ENCODE peak calls at places on chromosomes 13 and 19, in seven cellular contexts. W, P, C, J, T, L and Q are unnamed samples.

GRCh38 chr19:7655581-7655980 is 13.3 kb upstream of the RETN start:
- DNase-seq in L (no peak), P (no peak), T (no peak), W (no peak), J (no peak), C (no peak), Q (no peak)

GRCh38 chr13:67740871-67741475 is 510.8 kb upstream of the PCDH9 start:
- DNase-seq in W (peak; percentile 59), J (no peak), L (peak; percentile 75), P (no peak), C (no peak), T (no peak), Q (no peak)

GRCh38 chr13:40243982-40244381 is 422.5 kb downstream of the FOXO1 start:
- DNase-seq in W (no peak), T (no peak), C (no peak), J (no peak), L (no peak), P (no peak), Q (no peak)

GRCh38 chr19:13937479-13938360 is 497 bp downstream of the PODNL1 start:
- DNase-seq in W (peak; percentile 60), C (no peak), T (no peak), J (no peak), L (no peak), P (no peak), Q (no peak)

GRCh38 chr13:89832827-89833226 is 1514.7 kb upstream of the MIR17HG start:
- DNase-seq in W (no peak), P (no peak), L (peak; percentile 7), C (no peak), T (no peak), J (peak; percentile 5), Q (no peak)

GRCh38 chr19:45253396-45254027 is 2.4 kb downstream of the MARK4 start:
- DNase-seq in L (peak; percentile 27), C (no peak), P (peak; percentile 46), T (no peak), J (peak; percentile 21), W (peak; percentile 39), Q (peak; percentile 11)

GRCh38 chr19:56670401-56670960 is 1.1 kb downstream of the ZNF835 start:
- DNase-seq in C (no peak), J (no peak), L (no peak), P (no peak), T (no peak), W (no peak), Q (no peak)

GRCh38 chr13:71118779-71119364 is 748.1 kb downstream of the DACH1 start:
- DNase-seq in C (no peak), W (no peak), L (no peak), J (no peak), T (peak; percentile 38), P (no peak), Q (no peak)

GRCh38 chr13:110524484-110525254 is 36.9 kb downstream of the RAB20 start:
- DNase-seq in W (no peak), J (no peak), T (peak; percentile 72), C (no peak), L (no peak), P (peak; percentile 29), Q (peak; percentile 6)

GRCh38 chr19:13138171-13138915 is 11.8 kb downstream of the STX10 start:
- DNase-seq in P (no peak), C (no peak), J (no peak), W (no peak), L (no peak), T (no peak), Q (no peak)

GRCh38 chr13:50697746-50698526 is 145.6 kb downstream of the DLEU7 start:
- DNase-seq in P (no peak), L (no peak), W (no peak), C (no peak), T (no peak), J (no peak), Q (no peak)

GRCh38 chr19:53552001-53552721 is 14.2 kb downstream of the ZNF331 start:
- DNase-seq in W (no peak), L (no peak), P (no peak), T (no peak), J (no peak), C (no peak), Q (no peak)

GRCh38 chr19:10109528-10109927 is 2.0 kb upstream of the P2RY11 start:
- DNase-seq in T (no peak), W (no peak), P (no peak), L (no peak), C (no peak), J (no peak), Q (no peak)
- H3K9ac ChIP-seq in T (no peak overlapping the region), W (no peak overlapping the region), P (no peak overlapping the region), L (no peak overlapping the region), C (no peak overlapping the region), J (no peak overlapping the region), Q (no peak overlapping the region)

GRCh38 chr19:55156202-55157063 is 1.1 kb downstream of the TNNI3 start:
- DNase-seq in L (peak; percentile 91), C (peak; percentile 91), P (peak; percentile 29), T (peak; percentile 78), J (peak; percentile 44), W (peak; percentile 25), Q (peak; percentile 29)
- H3K9ac ChIP-seq in L (peak overlapping the region; percentile 63), C (peak overlapping the region; percentile 77), P (no peak overlapping the region), T (peak overlapping the region; percentile 18), J (no peak overlapping the region), W (no peak overlapping the region), Q (no peak overlapping the region)

GRCh38 chr13:28488376-28489005 is 6.4 kb downstream of the FLT1 start:
- DNase-seq in W (no peak), P (no peak), C (no peak), L (no peak), T (no peak), J (no peak), Q (no peak)
- H3K9ac ChIP-seq in W (no peak overlapping the region), P (no peak overlapping the region), C (no peak overlapping the region), L (no peak overlapping the region), T (no peak overlapping the region), J (no peak overlapping the region), Q (no peak overlapping the region)

GRCh38 chr19:48987323-48987722 is 5.8 kb downstream of the GYS1 start:
- DNase-seq in P (no peak), T (no peak), J (no peak), W (no peak), L (peak; percentile 16), C (no peak), Q (no peak)

GRCh38 chr19:48989701-48990291 is 3.3 kb downstream of the GYS1 start:
- DNase-seq in T (no peak), L (no peak), P (no peak), W (no peak), C (no peak), J (no peak), Q (no peak)

GRCh38 chr19:48990400-48990799 is 2.7 kb downstream of the GYS1 start:
- DNase-seq in J (no peak), T (no peak), L (no peak), P (no peak), C (no peak), W (no peak), Q (no peak)

GRCh38 chr19:48988286-48988685 is 4.8 kb downstream of the GYS1 start:
- DNase-seq in T (no peak), J (no peak), L (no peak), P (no peak), C (no peak), W (no peak), Q (no peak)

GRCh38 chr19:48988860-48989259 is 4.2 kb downstream of the GYS1 start:
- DNase-seq in W (no peak), C (no peak), J (no peak), T (no peak), L (no peak), P (no peak), Q (no peak)
- H3K9ac ChIP-seq in W (no peak overlapping the region), C (no peak overlapping the region), J (no peak overlapping the region), T (no peak overlapping the region), L (no peak overlapping the region), P (no peak overlapping the region), Q (no peak overlapping the region)

GRCh38 chr19:48448563-48448962 is 2.8 kb downstream of the GRWD1 start:
- DNase-seq in T (no peak), L (no peak), W (no peak), J (no peak), C (no peak), P (no peak), Q (no peak)

GRCh38 chr19:48444933-48445194 is 919 bp upstream of the GRWD1 start:
- DNase-seq in J (no peak), L (no peak), C (no peak), W (no peak), P (no peak), T (no peak), Q (no peak)

GRCh38 chr19:48445606-48446481 is at the start of gene GRWD1:
- DNase-seq in J (peak; percentile 94), W (peak; percentile 96), T (peak; percentile 94), L (peak; percentile 99), P (peak; percentile 98), C (peak; percentile 93), Q (peak; percentile 98)

GRCh38 chr19:48445256-48445605 is 552 bp upstream of the GRWD1 start:
- DNase-seq in J (peak; percentile 94), T (peak; percentile 61), L (peak; percentile 79), C (no peak), P (peak; percentile 88), W (peak; percentile 93), Q (peak; percentile 23)

DNA sequence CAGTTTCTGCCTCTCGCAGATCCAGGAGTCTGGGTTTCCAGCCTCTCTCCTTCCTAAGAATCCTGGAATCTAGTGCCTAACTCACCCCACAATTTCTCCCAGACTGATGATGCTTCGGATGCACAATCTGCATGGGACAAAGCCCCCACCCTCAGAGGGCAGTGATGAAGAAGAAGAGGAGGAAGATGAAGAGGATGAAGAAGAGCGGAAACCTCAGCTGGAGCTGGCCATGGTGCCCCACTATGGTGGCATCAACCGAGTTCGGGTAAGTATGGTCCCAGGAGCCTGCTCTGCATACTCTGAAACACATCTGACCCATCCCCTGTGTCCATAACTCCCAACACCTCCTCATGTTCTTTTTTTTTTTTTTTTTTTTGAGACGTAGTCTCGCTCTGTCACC is 796 bp downstream of the GRWD1 start:
- DNase-seq in C (no peak), T (no peak), L (no peak), J (no peak), W (no peak), P (no peak), Q (no peak)
- H3K9ac ChIP-seq in C (no peak overlapping the region), T (peak overlapping the region; percentile 97), L (peak overlapping the region; percentile 88), J (peak overlapping the region; percentile 69), W (peak overlapping the region; percentile 91), P (peak overlapping the region; percentile 94), Q (peak overlapping the region; percentile 85)

DNA sequence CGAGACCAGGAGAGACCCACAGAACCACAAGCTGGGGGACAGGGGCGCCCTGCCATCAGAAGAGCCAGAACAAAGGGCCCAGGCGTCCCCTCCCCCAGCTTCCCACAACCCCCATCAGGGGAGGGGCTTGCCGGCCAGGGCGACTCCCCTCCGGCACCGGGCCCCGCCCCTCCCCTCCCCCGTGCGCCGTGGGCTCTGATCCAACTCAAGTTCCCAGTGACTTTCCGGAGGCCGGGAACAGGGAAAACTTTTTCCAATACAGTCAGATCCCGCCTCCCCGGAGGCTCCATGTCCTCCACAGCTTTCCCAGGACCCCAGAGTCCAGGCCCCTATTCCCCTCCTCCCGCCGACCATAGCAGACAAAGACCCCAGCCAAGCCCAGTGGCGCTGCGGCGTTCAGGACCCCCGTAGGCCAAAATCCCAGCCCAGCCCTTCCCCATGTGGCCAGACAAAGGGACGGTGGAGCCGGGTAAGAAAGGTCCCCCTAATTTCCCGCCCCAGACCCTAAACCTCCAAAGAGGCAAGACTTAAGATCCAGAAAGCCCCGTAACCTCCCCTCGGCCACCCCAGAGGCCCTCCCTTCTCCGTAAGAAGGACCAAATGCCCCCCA is 673 bp downstream of the TEAD2 start:
- DNase-seq in W (peak; percentile 82), T (peak; percentile 80), C (peak; percentile 70), J (peak; percentile 80), P (peak; percentile 20), L (peak; percentile 88), Q (no peak)
- H3K9ac ChIP-seq in W (peak overlapping the region; percentile 79), T (peak overlapping the region; percentile 84), C (peak overlapping the region; percentile 100), J (peak overlapping the region; percentile 100), P (peak overlapping the region; percentile 68), L (peak overlapping the region; percentile 98), Q (no peak overlapping the region)